ENCODE peak calls at places on chromosomes 11 and 22, in eight cellular contexts. Y is substantia nigra; O is HCT116; E is epithelial cell of esophagus; B is activated CD4-positive, CD25-positive, alpha-beta regulatory T cell treated with anti-CD3 and anti-CD28 coated beads, Interleukin-2, amount 50 U/mL, for 16 hours; C is hippocampal formation; T is M059J; S is activated naive CD4-positive, alpha-beta T cell. N is an unnamed sample.

GRCh38 chr11:64809781-64810241 is 540 bp downstream of the MEN1 start:
- DNase-seq in Y (no peak), O (peak; percentile 12), E (peak; percentile 77), B (no peak), C (no peak), T (no peak), S (no peak), N (no peak)

GRCh38 chr11:45560153-45560934 is 105.1 kb downstream of the CHST1 start:
- DNase-seq in Y (no peak), O (no peak), E (no peak), B (no peak), C (no peak), T (no peak), S (no peak), N (no peak)

GRCh38 chr11:125084057-125084416 is 20.9 kb downstream of the SLC37A2 start:
- DNase-seq in Y (no peak), O (no peak), E (no peak), B (no peak), C (no peak), T (no peak), S (no peak), N (no peak)

GRCh38 chr11:68974421-68975194 is 6.2 kb downstream of the MRGPRD start:
- DNase-seq in Y (no peak), O (peak; percentile 77), E (peak; percentile 19), B (no peak), C (no peak), T (peak; percentile 34), S (no peak), N (no peak)

GRCh38 chr22:19767427-19768380 is 7.1 kb downstream of the TBX1 start:
- DNase-seq in Y (no peak), O (peak; percentile 26), E (no peak), B (no peak), C (no peak), T (no peak), S (no peak), N (no peak)

GRCh38 chr11:36594316-36594989 is at the start of gene IFTAP:
- DNase-seq in Y (peak; percentile 34), O (peak; percentile 88), E (peak; percentile 92), B (no peak), C (peak; percentile 99), T (peak; percentile 95), S (peak; percentile 3), N (no peak)

GRCh38 chr22:33443688-33444087 is 385.5 kb upstream of the SYN3 start:
- DNase-seq in Y (no peak), O (no peak), E (no peak), B (no peak), C (no peak), T (no peak), S (no peak), N (no peak)

GRCh38 chr11:33110083-33110482 is 51.2 kb downstream of the CSTF3 start:
- DNase-seq in Y (no peak), O (no peak), E (no peak), B (no peak), C (no peak), T (no peak), S (no peak), N (no peak)

GRCh38 chr11:65293909-65294381 is 20.7 kb upstream of the CDC42EP2 start:
- DNase-seq in Y (no peak), O (no peak), E (no peak), B (no peak), C (peak; percentile 57), T (no peak), S (no peak), N (no peak)

GRCh38 chr22:26975381-26975780 is 318.0 kb downstream of the MIAT start:
- DNase-seq in Y (no peak), O (no peak), E (peak; percentile 14), B (no peak), C (no peak), T (peak; percentile 58), S (no peak), N (no peak)

GRCh38 chr11:58004664-58005063 is 19.0 kb upstream of the OR9Q1 start:
- DNase-seq in Y (no peak), O (no peak), E (no peak), B (no peak), C (no peak), T (peak; percentile 3), S (no peak), N (no peak)

GRCh38 chr11:14904745-14905103 is 12.7 kb upstream of the CYP2R1 start:
- DNase-seq in Y (peak; percentile 65), O (no peak), E (peak; percentile 44), B (peak; percentile 72), C (peak; percentile 33), T (peak; percentile 53), S (peak; percentile 80), N (peak; percentile 77)

GRCh38 chr22:41237707-41238569 is 2.8 kb downstream of the CHADL start:
- DNase-seq in Y (no peak), O (no peak), E (peak; percentile 74), B (peak; percentile 61), C (peak; percentile 24), T (no peak), S (peak; percentile 85), N (peak; percentile 53)

N was measured in stimulated activated CD8-positive, alpha-beta memory T cell treated with anti-CD3 and anti-CD28 coated beads, Interleukin-12 subunit alpha, Interleukin-12 subunit beta, amount 100 ng/mL, for 1 hour.